ENCODE peak calls at places on chromosomes 12 and 14, in five cellular contexts. M is astrocyte, Q is EL, T is AG08395, W is HFFc6. P is an unnamed sample.

GRCh38 chr12:3137268-3137761 is 60.1 kb downstream of the TSPAN9 start:
- DNase-seq in M (no peak), Q (peak), T (peak), W (peak), P (peak)

GRCh38 chr14:68561531-68562007 is 231.3 kb downstream of the ZFP36L1 start:
- DNase-seq in M (no peak), Q (no peak), T (no peak), W (no peak), P (no peak)

GRCh38 chr14:65462411-65462810 is 49.9 kb downstream of the FUT8 start:
- DNase-seq in M (peak), Q (peak), T (peak), W (peak), P (no peak)

GRCh38 chr14:99520571-99521081 is 39.4 kb downstream of the CCNK start:
- DNase-seq in M (no peak), Q (no peak), T (no peak), W (no peak), P (no peak)

GRCh38 chr12:86193931-86194330 is 62.3 kb downstream of the MGAT4C start:
- DNase-seq in M (peak), Q (no peak), T (no peak), W (no peak), P (peak)

GRCh38 chr14:52078093-52078492 is 9.2 kb upstream of the NID2 start:
- DNase-seq in M (peak), Q (peak), T (no peak), W (no peak), P (peak)

GRCh38 chr12:68905731-68906130 is 27.2 kb downstream of the CPM start:
- DNase-seq in M (no peak), Q (no peak), T (no peak), W (no peak), P (no peak)

GRCh38 chr14:25007832-25008231 is 42.1 kb downstream of the STXBP6 start:
- DNase-seq in M (no peak), Q (peak), T (no peak), W (no peak), P (no peak)

GRCh38 chr14:105881021-105881930 is 354.9 kb downstream of the TMEM121 start:
- DNase-seq in M (no peak), Q (no peak), T (no peak), W (no peak), P (no peak)

GRCh38 chr14:25381498-25381897 is 331.6 kb upstream of the STXBP6 start:
- DNase-seq in M (no peak), Q (peak), T (no peak), W (no peak), P (no peak)

GRCh38 chr12:76374395-76375020 is 26.3 kb upstream of the BBS10 start:
- DNase-seq in M (peak), Q (peak), T (no peak), W (peak), P (peak)

GRCh38 chr12:127656261-127656660 is 610.7 kb upstream of the TMEM132C start:
- DNase-seq in M (peak), Q (peak), T (no peak), W (peak), P (no peak)

GRCh38 chr14:89551432-89551831 is 134.4 kb upstream of the FOXN3 start:
- DNase-seq in M (no peak), Q (no peak), T (no peak), W (no peak), P (no peak)

GRCh38 chr14:21070083-21070609 is at the start of gene ARHGEF40:
- DNase-seq in M (peak), Q (peak), T (peak), W (no peak), P (no peak)

GRCh38 chr14:44803239-44803905 is 158.4 kb downstream of the KLHL28 start:
- DNase-seq in M (peak), Q (peak), T (peak), W (peak), P (peak)

GRCh38 chr12:39352470-39352869 is 90.5 kb downstream of the KIF21A start:
- DNase-seq in M (no peak), Q (no peak), T (no peak), W (no peak), P (no peak)

GRCh38 chr14:30888480-30889243 is 14.3 kb downstream of the COCH start:
- DNase-seq in M (no peak), Q (no peak), T (no peak), W (no peak), P (no peak)

GRCh38 chr12:2890388-2891239 is at the start of gene TULP3:
- DNase-seq in M (peak), Q (peak), T (peak), W (peak), P (peak)

GRCh38 chr12:105245291-105245690 is 9.3 kb upstream of the APPL2 start:
- DNase-seq in M (no peak), Q (no peak), T (no peak), W (no peak), P (no peak)

GRCh38 chr12:26195641-26196423 is 459 bp downstream of the SSPN start:
- DNase-seq in M (peak), Q (peak), T (peak), W (peak), P (peak)

GRCh38 chr12:99367181-99367580 is 280.4 kb upstream of the GARIN6 start:
- DNase-seq in M (no peak), Q (no peak), T (no peak), W (no peak), P (no peak)

GRCh38 chr12:77102123-77102522 is 36.8 kb upstream of the E2F7 start:
- DNase-seq in M (no peak), Q (no peak), T (no peak), W (no peak), P (no peak)

GRCh38 chr14:105069887-105070759 is 4.9 kb upstream of the GPR132 start:
- DNase-seq in M (no peak), Q (peak), T (peak), W (no peak), P (peak)

GRCh38 chr14:103521438-103521961 is 1.1 kb downstream of the CKB start:
- DNase-seq in M (no peak), Q (no peak), T (no peak), W (no peak), P (no peak)

GRCh38 chr14:67940476-67940875 is 120.9 kb downstream of the RAD51B start:
- DNase-seq in M (peak), Q (no peak), T (no peak), W (no peak), P (peak)

GRCh38 chr12:44159870-44160269 is 324.0 kb downstream of the TMEM117 start:
- DNase-seq in M (no peak), Q (no peak), T (no peak), W (no peak), P (no peak)

GRCh38 chr12:122368361-122369073 is 54.0 kb downstream of the CLIP1 start:
- DNase-seq in M (peak), Q (peak), T (peak), W (peak), P (peak)

GRCh38 chr14:33393895-33394405 is 455.3 kb downstream of the NPAS3 start:
- DNase-seq in M (no peak), Q (no peak), T (no peak), W (no peak), P (no peak)